ENCODE peak calls at places on chromosome 20, in five cellular contexts. W is astrocyte, R is heart right ventricle, B is stomach, A is lung. Y is an unnamed sample. For H3K36me3, the result is how much of the 10 kb centered on the place peaks cover.

GRCh38 chr20:47020231-47020630 is 125.6 kb downstream of the EYA2 start:
- DNase-seq in A (no peak), W (peak), R (no peak), B (no peak), Y (no peak)

GRCh38 chr20:57682184-57683038 is 27.4 kb downstream of the PMEPA1 start:
- DNase-seq in B (no peak), A (no peak), W (no peak), R (peak), Y (no peak)

GRCh38 chr20:3710703-3711417 is 1.5 kb downstream of the SIGLEC1 start:
- DNase-seq in W (no peak), A (peak), B (peak), R (peak), Y (peak)

GRCh38 chr20:16314722-16315121 is 258.5 kb downstream of the KIF16B start:
- DNase-seq in W (no peak), B (no peak), A (no peak), R (no peak), Y (no peak)

GRCh38 chr20:50027611-50028105 is 44.9 kb downstream of the SNAI1 start:
- DNase-seq in A (peak), R (peak), B (no peak), W (peak), Y (peak)

GRCh38 chr20:50995506-50995905 is 27.4 kb downstream of the KCNG1 start:
- DNase-seq in R (no peak), A (no peak), W (no peak), B (no peak), Y (no peak)

GRCh38 chr20:47799116-47799715 is 13.9 kb upstream of the SULF2 start:
- DNase-seq in W (no peak), B (no peak), A (no peak), R (peak), Y (peak)

GRCh38 chr20:57102566-57102965 is 163.9 kb downstream of the BMP7 start:
- DNase-seq in R (no peak), W (no peak), B (no peak), A (no peak), Y (no peak)

GRCh38 chr20:25346349-25346748 is 44.3 kb downstream of the ABHD12 start:
- DNase-seq in A (no peak), W (no peak), B (no peak), R (no peak), Y (no peak)

GRCh38 chr20:23050847-23051627 is 1.6 kb upstream of the THBD start:
- DNase-seq in R (peak), B (peak), W (peak), A (peak), Y (peak)

GRCh38 chr20:32445539-32446273 is 87.6 kb downstream of the ASXL1 start:
- DNase-seq in R (no peak), W (no peak), B (peak), A (no peak), Y (no peak)

GRCh38 chr20:37355252-37356180 is 9.6 kb downstream of the SRC start:
- DNase-seq in B (no peak), A (no peak), R (no peak), W (no peak), Y (no peak)

GRCh38 chr20:37161830-37162549 is 17.1 kb upstream of the RPN2 start:
- DNase-seq in R (no peak), B (no peak), W (no peak), A (no peak), Y (no peak)

GRCh38 chr20:36175475-36175995 is 21.0 kb downstream of the EPB41L1 start:
- DNase-seq in B (no peak), W (no peak), R (no peak), A (no peak), Y (no peak)

GRCh38 chr20:3716195-3716834 is 3.9 kb upstream of the SIGLEC1 start:
- DNase-seq in A (no peak), B (no peak), R (peak), W (no peak), Y (peak)

GRCh38 chr20:57717797-57718196 is 8.0 kb upstream of the PMEPA1 start:
- DNase-seq in B (no peak), A (no peak), R (no peak), W (peak), Y (no peak)

GRCh38 chr20:55213653-55214052 is 738.3 kb downstream of the DOK5 start:
- DNase-seq in A (no peak), B (no peak), R (no peak), W (no peak), Y (no peak)

GRCh38 chr20:992801-993535 is 9.1 kb downstream of the RSPO4 start:
- DNase-seq in W (no peak), R (no peak), A (no peak), B (no peak), Y (no peak)

GRCh38 chr20:37188787-37189186 is 9.4 kb upstream of the MROH8 start:
- DNase-seq in B (no peak), W (no peak), R (no peak), A (no peak), Y (no peak)

GRCh38 chr20:43448748-43449535 is 8.8 kb upstream of the SRSF6 start:
- DNase-seq in B (peak), R (no peak), A (no peak), W (no peak), Y (peak)

GRCh38 chr20:31869942-31870702 is at the start of the genes DUSP15 and TTLL9:
- DNase-seq in W (no peak), B (peak), A (peak), R (peak), Y (no peak)

GRCh38 chr20:21265457-21266190 is 37.5 kb upstream of the XRN2 start:
- DNase-seq in R (no peak), A (no peak), B (no peak), W (no peak), Y (no peak)

GRCh38 chr20:6142348-6142993 is 19.6 kb upstream of the FERMT1 start:
- DNase-seq in A (no peak), B (peak), R (peak), W (peak), Y (peak)

DNA sequence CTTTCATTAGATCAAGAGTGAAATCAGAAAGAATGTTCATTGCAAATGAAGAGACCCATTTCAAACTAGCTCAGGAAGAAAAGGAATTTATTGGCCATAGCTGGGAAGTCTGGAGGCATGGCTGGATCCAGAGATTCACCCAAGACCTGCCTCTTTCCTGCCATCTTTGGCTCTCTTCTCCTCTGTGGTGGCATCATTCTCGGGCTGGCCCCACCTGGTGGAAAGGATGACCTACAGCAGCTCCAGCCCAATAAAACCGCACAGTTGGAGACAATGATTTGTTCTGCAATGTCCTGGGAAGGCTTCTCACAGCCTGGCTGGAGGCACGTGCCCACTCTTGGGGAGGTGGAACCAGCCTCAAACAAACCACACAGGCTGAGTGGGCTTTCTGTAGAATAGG is 18.1 kb upstream of the FERMT1 start:
- DNase-seq in R (no peak), B (no peak), A (no peak), W (no peak), Y (no peak)
- TF ChIP-seq CTCF in R (no peak), B (no peak), A (no peak), W (peak), Y (no peak)

DNA sequence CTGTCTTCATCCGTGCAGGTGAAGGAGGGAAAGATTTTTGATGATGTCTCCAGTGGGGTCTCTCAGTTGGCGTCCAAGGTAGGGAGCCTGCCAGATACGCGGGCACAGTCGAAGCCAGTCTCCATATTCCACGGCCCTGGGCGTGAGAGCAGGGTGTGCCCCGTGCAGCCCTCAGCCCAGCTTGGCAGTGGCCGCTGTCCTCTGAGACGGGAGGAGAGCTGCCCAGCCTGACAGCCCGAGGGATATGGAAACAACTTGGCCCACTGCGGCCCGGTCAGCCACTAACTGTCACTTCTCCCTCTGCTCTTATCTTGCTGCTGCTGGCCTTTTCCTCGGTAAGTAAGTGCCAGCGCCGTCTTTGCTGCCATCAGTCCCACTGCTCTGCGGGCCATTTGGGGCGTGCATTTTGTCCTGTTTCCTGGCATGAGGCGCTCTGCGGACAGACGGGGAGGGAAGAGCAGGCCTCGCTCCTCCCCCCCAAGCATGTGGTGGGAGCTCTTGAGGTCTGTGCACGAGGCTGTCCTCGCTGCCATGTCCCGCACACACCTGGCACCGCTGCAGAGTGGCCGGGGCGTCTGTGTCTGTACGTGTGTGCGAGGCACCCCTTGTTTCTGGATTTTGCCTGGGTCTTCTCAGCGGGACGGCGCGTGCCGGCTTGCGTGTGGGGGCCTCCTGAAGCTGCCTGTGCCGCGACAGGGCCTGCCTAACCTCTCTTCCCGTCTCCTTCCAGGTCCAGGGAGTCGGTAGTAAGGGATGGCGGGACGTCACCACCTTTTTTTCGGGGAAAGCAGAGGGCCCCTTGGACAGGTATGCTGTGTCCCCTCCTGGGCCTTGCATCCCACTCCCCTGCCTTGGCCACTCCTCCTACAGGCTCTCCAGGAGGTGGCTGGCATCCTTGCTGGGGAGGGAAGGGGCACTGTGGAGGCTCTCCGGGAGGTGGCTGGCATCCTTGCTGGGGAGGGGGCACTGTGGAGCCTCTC is 7.1 kb upstream of the COL20A1 start:
- DNase-seq in A (no peak), W (no peak), R (no peak), B (no peak), Y (no peak)
- H3K36me3 ChIP-seq in A (half or more), W (under half), R (under half), B (half or more), Y (under half)

DNA sequence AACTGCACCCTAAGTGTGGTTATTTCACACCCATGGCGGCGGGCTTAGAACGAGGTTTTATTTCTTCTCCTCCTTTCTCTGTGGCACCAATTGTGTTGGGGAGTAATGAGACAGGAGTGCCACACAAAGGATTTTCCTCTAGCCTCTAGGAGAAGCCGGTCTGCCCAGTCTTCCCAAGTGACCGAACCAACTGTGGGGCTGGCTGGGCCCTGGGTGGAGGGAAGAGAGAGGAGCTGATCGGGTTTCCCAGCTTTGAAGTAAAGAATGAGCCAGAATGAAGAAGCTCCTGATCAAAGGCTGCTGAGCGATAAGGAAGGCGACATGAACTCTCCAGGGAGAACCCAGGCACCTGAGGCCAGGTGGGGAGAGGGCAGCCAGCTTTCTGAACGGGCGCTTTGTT is 616.0 kb upstream of the BTBD3 start:
- DNase-seq in B (no peak), A (no peak), R (no peak), W (no peak), Y (no peak)
- TF ChIP-seq CTCF in B (no peak), A (no peak), R (no peak), W (no peak), Y (no peak)

GRCh38 chr20:6034134-6034969 is 19.5 kb downstream of the LRRN4 start:
- DNase-seq in W (peak), R (no peak), A (no peak), B (no peak), Y (peak)
- H3K36me3 ChIP-seq in W (under half), R (under half), A (under half), B (half or more), Y (under half)

GRCh38 chr20:64144144-64144912 is 19.9 kb upstream of the MYT1 start:
- DNase-seq in A (no peak), R (no peak), W (no peak), B (no peak), Y (no peak)

GRCh38 chr20:64146301-64146935 is 17.8 kb upstream of the MYT1 start:
- DNase-seq in W (no peak), B (no peak), A (no peak), R (no peak), Y (no peak)

GRCh38 chr20:64146936-64147451 is 17.3 kb upstream of the MYT1 start:
- DNase-seq in W (no peak), A (no peak), B (no peak), R (no peak), Y (no peak)

GRCh38 chr20:64143018-64143801 is 21.0 kb upstream of the MYT1 start:
- DNase-seq in B (no peak), R (no peak), A (no peak), W (no peak), Y (no peak)

DNA sequence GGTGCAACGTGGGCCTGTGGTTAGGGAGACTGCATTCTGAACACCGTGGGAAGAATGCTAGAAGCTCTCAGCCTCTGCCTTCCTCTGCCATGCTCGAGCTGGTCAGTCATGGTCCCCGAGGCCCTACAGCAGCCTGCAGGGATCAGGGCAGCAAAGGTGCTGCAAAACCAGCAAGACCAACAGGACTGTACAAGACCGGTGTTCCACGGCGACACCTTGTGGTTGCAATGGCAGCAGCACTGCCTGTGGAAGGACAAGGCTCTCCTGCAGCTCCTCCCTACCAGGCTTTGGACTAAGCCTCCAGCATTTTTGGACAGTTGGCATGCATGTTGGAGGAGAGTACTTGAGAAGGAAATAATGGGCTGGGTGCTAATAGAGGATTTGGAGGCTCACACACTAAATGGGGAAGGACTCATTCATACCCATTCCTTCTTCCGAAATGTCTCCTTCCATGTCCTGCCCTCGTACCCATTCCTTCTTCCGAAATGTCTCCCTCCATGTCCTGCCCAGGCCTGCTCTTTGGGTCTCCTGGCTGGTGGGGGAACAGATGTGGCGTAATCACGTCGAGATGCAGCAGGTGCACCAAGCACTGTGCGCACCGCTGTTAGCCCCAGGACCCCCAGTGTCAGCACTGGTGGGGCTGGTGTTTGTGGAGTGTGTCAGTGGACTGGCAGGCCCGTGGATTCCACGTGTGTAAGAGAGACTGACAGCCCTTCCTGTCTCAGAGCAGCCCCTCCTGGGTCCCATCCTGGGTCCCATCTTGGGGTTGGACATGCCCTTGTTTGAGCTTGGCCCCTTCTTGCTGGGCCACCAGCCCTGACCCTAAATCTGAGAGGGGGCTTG is 18.6 kb upstream of the MYT1 start:
- DNase-seq in A (no peak), W (no peak), B (no peak), R (no peak), Y (no peak)
- TF ChIP-seq CTCF in A (no peak), W (peak), B (no peak), R (no peak), Y (no peak)

GRCh38 chr20:58997141-58997770 is 9.8 kb downstream of the CTSZ start:
- DNase-seq in R (no peak), B (no peak), A (no peak), W (no peak), Y (no peak)

GRCh38 chr20:58994390-58995159 is 12.5 kb downstream of the CTSZ start:
- DNase-seq in W (no peak), R (no peak), B (no peak), A (no peak), Y (no peak)

GRCh38 chr20:58995461-58996225 is 11.4 kb downstream of the CTSZ start:
- DNase-seq in W (no peak), R (no peak), A (no peak), B (no peak), Y (no peak)

GRCh38 chr20:58998656-58999055 is 8.4 kb downstream of the CTSZ start:
- DNase-seq in A (no peak), W (no peak), R (no peak), B (no peak), Y (no peak)

DNA sequence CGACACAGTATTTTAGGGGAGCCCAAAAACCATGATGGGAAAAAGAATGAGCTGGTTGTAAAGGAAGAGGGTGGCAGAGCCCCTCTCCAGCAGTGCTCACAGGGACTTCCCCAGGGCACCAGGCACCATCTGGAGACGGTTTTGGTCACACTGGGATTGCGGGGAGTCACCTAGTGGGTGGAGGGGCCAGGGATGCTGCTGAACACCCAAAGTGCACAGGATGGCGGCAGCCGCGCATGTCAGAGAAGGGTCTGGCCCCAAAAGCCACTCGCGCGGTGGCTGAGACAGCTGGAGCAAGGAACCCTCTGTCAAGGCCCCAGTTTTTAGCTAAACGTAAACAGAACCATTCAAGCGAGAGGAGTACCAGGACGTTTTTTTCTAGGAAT is 10.8 kb downstream of the CTSZ start:
- DNase-seq in B (no peak), W (no peak), A (no peak), R (no peak), Y (no peak)
- H3K36me3 ChIP-seq in B (half or more), W (half or more), A (half or more), R (half or more), Y (under half)

GRCh38 chr20:45373353-45374100 is 4.6 kb downstream of the TP53TG5 start:
- DNase-seq in W (peak), A (peak), R (peak), B (peak), Y (peak)
- TF ChIP-seq CTCF in W (peak), A (peak), R (peak), B (peak), Y (peak)

Y was measured in endothelial cell of umbilical vein.